ENCODE peak calls at places on chromosome X, in ten cellular contexts. M is astrocyte, H is RWPE1, I is body of pancreas, J is fibroblast of villous mesenchyme, P is brain microvascular endothelial cell, O is ovary, W is heart right ventricle, Z is fibroblast of lung, D is type B pancreatic cell. K is an unnamed sample.

GRCh38 chrX:151694661-151695582 is at the start of gene PRRG3:
- DNase-seq in H (no peak), Z (no peak), I (no peak), P (no peak), O (no peak), M (no peak), W (peak), J (no peak), D (no peak), K (no peak)

GRCh38 chrX:68826113-68826980 is 2.5 kb upstream of the EFNB1 start:
- DNase-seq in Z (no peak), D (peak), W (no peak), I (no peak), P (no peak), M (no peak), O (no peak), J (no peak), H (no peak), K (no peak)

GRCh38 chrX:16797358-16797757 is 11.1 kb downstream of the TXLNG start:
- DNase-seq in P (no peak), W (no peak), H (no peak), O (peak), Z (peak), M (peak), D (no peak), I (no peak), J (no peak), K (no peak)

GRCh38 chrX:140439455-140439854 is 65.4 kb downstream of the SOX3 start:
- DNase-seq in M (peak), H (peak), Z (peak), J (no peak), D (peak), I (peak), P (no peak), O (no peak), W (peak), K (no peak)

GRCh38 chrX:19715711-19716638 is 171.4 kb downstream of the SH3KBP1 start:
- DNase-seq in H (no peak), J (no peak), Z (no peak), W (no peak), O (no peak), P (no peak), D (no peak), M (no peak), I (no peak), K (no peak)

GRCh38 chrX:7390446-7390845 is 242.5 kb upstream of the PUDP start:
- DNase-seq in I (no peak), D (no peak), M (no peak), P (no peak), O (no peak), J (no peak), H (no peak), W (no peak), Z (no peak), K (no peak)

GRCh38 chrX:100609591-100609990 is 24.9 kb downstream of the TNMD start:
- DNase-seq in M (no peak), O (no peak), I (no peak), J (no peak), Z (no peak), P (no peak), W (no peak), D (no peak), H (no peak), K (no peak)

GRCh38 chrX:39469126-39469525 is 628.6 kb downstream of the BCOR start:
- DNase-seq in D (no peak), I (no peak), W (no peak), Z (no peak), J (no peak), P (no peak), H (no peak), M (no peak), O (no peak), K (no peak)

GRCh38 chrX:103779156-103779555 is 2.5 kb downstream of the PLP1 start:
- DNase-seq in O (no peak), H (no peak), P (peak), M (peak), W (no peak), J (no peak), I (no peak), Z (peak), D (no peak), K (no peak)

GRCh38 chrX:45497290-45497689 is 296.6 kb upstream of the DIPK2B start:
- DNase-seq in I (no peak), P (no peak), D (no peak), J (no peak), W (no peak), M (no peak), Z (peak), H (no peak), O (no peak), K (no peak)

GRCh38 chrX:13373807-13374187 is 53.9 kb upstream of the ATXN3L start:
- DNase-seq in J (peak), M (peak), P (peak), W (no peak), D (no peak), I (no peak), H (peak), Z (peak), O (no peak), K (no peak)

GRCh38 chrX:40175416-40176255 is 77.9 kb upstream of the BCOR start:
- DNase-seq in O (peak), Z (peak), H (no peak), J (peak), I (peak), W (peak), M (no peak), P (no peak), D (peak), K (peak)

GRCh38 chrX:16610121-16610565 is 39.8 kb upstream of the S100G start:
- DNase-seq in P (peak), D (no peak), H (peak), W (no peak), O (no peak), M (peak), Z (peak), I (no peak), J (no peak), K (no peak)

GRCh38 chrX:105173071-105173470 is 47.4 kb downstream of the TEX13A start:
- DNase-seq in P (no peak), Z (no peak), H (no peak), J (no peak), I (no peak), W (no peak), O (no peak), D (no peak), M (no peak), K (no peak)

GRCh38 chrX:73577368-73577767 is 14.4 kb downstream of the CHIC1 start:
- DNase-seq in J (peak), P (peak), M (peak), I (no peak), Z (peak), D (no peak), H (peak), O (no peak), W (no peak), K (no peak)

GRCh38 chrX:139642241-139642927 is 65.6 kb downstream of the MCF2 start:
- DNase-seq in J (peak), Z (peak), D (no peak), P (no peak), O (no peak), M (peak), I (no peak), W (no peak), H (no peak), K (no peak)

GRCh38 chrX:150475466-150475865 is 93.0 kb upstream of the MTM1 start:
- DNase-seq in Z (no peak), J (peak), D (no peak), I (no peak), O (no peak), W (no peak), H (no peak), P (no peak), M (no peak), K (no peak)

GRCh38 chrX:112545051-112545450 is 134.7 kb downstream of the LHFPL1 start:
- DNase-seq in D (no peak), M (peak), P (no peak), I (no peak), H (no peak), Z (peak), J (no peak), W (no peak), O (no peak), K (no peak)

GRCh38 chrX:21946925-21947641 is 6.6 kb downstream of the SMS start:
- DNase-seq in O (no peak), Z (peak), D (no peak), W (no peak), P (peak), H (peak), I (no peak), M (peak), J (peak), K (no peak)

GRCh38 chrX:8773117-8773516 is 28.1 kb downstream of the FAM9A start:
- DNase-seq in H (no peak), M (no peak), O (no peak), P (no peak), J (no peak), W (no peak), I (no peak), Z (no peak), D (no peak), K (no peak)

GRCh38 chrX:63746278-63746677 is 38.7 kb downstream of the ARHGEF9 start:
- DNase-seq in D (no peak), O (no peak), I (no peak), Z (no peak), J (no peak), M (no peak), W (no peak), H (no peak), P (peak), K (no peak)

GRCh38 chrX:15749642-15750610 is 11.9 kb downstream of the CA5B start:
- DNase-seq in W (no peak), D (no peak), Z (peak), J (peak), O (no peak), H (no peak), I (no peak), M (no peak), P (no peak), K (peak)

GRCh38 chrX:75522565-75523411 is at the start of gene ZDHHC15:
- DNase-seq in W (peak), O (peak), Z (peak), I (peak), J (no peak), M (peak), P (peak), H (peak), D (peak), K (no peak)

GRCh38 chrX:79287724-79288123 is 79.4 kb downstream of the ITM2A start:
- DNase-seq in Z (no peak), I (no peak), P (no peak), H (no peak), W (no peak), J (no peak), D (no peak), O (no peak), M (no peak), K (no peak)

GRCh38 chrX:8879750-8880149 is 78.6 kb upstream of the FAM9A start:
- DNase-seq in M (no peak), H (peak), O (no peak), W (no peak), D (no peak), P (peak), Z (no peak), J (peak), I (peak), K (peak)

GRCh38 chrX:134679644-134680043 is 21.4 kb upstream of the PLAC1 start:
- DNase-seq in W (no peak), Z (no peak), P (no peak), D (no peak), O (no peak), J (no peak), I (no peak), H (no peak), M (no peak), K (peak)

GRCh38 chrX:14398725-14399124 is 130.6 kb upstream of the GLRA2 start:
- DNase-seq in W (no peak), M (no peak), P (no peak), O (no peak), J (peak), I (no peak), Z (no peak), H (peak), D (no peak), K (no peak)

GRCh38 chrX:75061701-75062100 is 94.4 kb downstream of the ABCB7 start:
- DNase-seq in H (no peak), J (peak), W (no peak), O (no peak), D (no peak), Z (no peak), P (no peak), M (no peak), I (no peak), K (no peak)

GRCh38 chrX:144896323-144896722 is 351.0 kb upstream of the SPANXN1 start:
- DNase-seq in M (no peak), D (no peak), J (peak), I (no peak), P (no peak), H (peak), Z (no peak), O (no peak), W (no peak), K (no peak)

GRCh38 chrX:135340827-135341226 is 31.5 kb downstream of the ETDC start:
- DNase-seq in O (no peak), J (peak), W (no peak), H (no peak), I (no peak), D (no peak), Z (peak), P (no peak), M (peak), K (no peak)

GRCh38 chrX:21975827-21976226 is 35.3 kb downstream of the SMS start:
- DNase-seq in J (peak), Z (peak), M (peak), D (no peak), I (no peak), O (no peak), H (no peak), W (no peak), P (peak), K (no peak)

GRCh38 chrX:16666541-16666940 is 16.6 kb downstream of the S100G start:
- DNase-seq in D (no peak), M (peak), W (no peak), O (no peak), J (peak), P (peak), I (no peak), Z (peak), H (no peak), K (no peak)

GRCh38 chrX:10111364-10112148 is 45.2 kb upstream of the CLCN4 start:
- DNase-seq in J (peak), M (no peak), P (no peak), Z (no peak), W (no peak), H (no peak), I (no peak), D (no peak), O (peak), K (peak)

GRCh38 chrX:51643377-51643776 is 24.7 kb upstream of the CENPVL3 start:
- DNase-seq in I (no peak), O (no peak), W (no peak), Z (no peak), D (no peak), H (no peak), J (no peak), M (no peak), P (no peak), K (no peak)

GRCh38 chrX:51641421-51642021 is 22.8 kb upstream of the CENPVL3 start:
- DNase-seq in Z (peak), W (no peak), M (peak), J (peak), H (peak), P (peak), I (no peak), O (no peak), D (no peak), K (peak)
- TF ChIP-seq CTCF in Z (peak), W (peak), M (peak), J (peak), H (no peak), P (peak), I (peak), O (no peak), D (peak), K (peak)

DNA sequence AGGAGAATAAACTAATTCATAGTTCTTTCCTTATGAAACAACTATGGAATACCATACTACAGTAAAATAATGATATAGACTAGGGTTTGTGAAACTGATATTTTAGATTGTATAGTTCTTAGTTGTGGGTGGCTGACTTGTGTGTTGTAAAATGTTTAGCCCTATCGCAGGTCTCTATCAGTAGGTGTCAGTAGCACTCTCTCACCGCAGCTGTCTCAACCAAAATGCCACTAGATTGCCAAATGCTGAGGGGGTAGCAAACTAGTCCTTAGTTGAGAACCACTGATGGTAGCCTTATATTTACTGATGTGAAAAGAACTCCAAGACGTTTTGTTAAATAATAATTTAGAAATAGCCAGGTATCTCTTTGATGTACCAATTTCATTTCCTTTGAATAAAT is 48.1 kb downstream of the RHOXF2B start:
- DNase-seq in O (no peak), Z (no peak), H (no peak), P (no peak), W (no peak), M (no peak), J (no peak), I (no peak), D (no peak), K (no peak)
- TF ChIP-seq CTCF in O (no peak), Z (no peak), H (no peak), P (no peak), W (no peak), M (no peak), J (no peak), I (no peak), D (no peak), K (no peak)

GRCh38 chrX:119753001-119753400 is 5.4 kb upstream of the SOWAHD start:
- DNase-seq in J (no peak), W (no peak), O (no peak), Z (no peak), I (no peak), H (no peak), D (no peak), P (no peak), M (no peak), K (no peak)

GRCh38 chrX:119756926-119757635 is 1.3 kb upstream of the SOWAHD start:
- DNase-seq in I (no peak), O (no peak), J (no peak), Z (no peak), P (no peak), H (no peak), W (no peak), M (no peak), D (no peak), K (no peak)

GRCh38 chrX:119757646-119757978 is 776 bp upstream of the SOWAHD start:
- DNase-seq in J (no peak), M (no peak), D (no peak), O (no peak), H (no peak), Z (no peak), P (no peak), W (no peak), I (no peak), K (no peak)

GRCh38 chrX:119755981-119756533 is 2.3 kb upstream of the SOWAHD start:
- DNase-seq in D (no peak), O (no peak), M (no peak), I (no peak), H (no peak), J (peak), W (no peak), Z (no peak), P (no peak), K (peak)

DNA sequence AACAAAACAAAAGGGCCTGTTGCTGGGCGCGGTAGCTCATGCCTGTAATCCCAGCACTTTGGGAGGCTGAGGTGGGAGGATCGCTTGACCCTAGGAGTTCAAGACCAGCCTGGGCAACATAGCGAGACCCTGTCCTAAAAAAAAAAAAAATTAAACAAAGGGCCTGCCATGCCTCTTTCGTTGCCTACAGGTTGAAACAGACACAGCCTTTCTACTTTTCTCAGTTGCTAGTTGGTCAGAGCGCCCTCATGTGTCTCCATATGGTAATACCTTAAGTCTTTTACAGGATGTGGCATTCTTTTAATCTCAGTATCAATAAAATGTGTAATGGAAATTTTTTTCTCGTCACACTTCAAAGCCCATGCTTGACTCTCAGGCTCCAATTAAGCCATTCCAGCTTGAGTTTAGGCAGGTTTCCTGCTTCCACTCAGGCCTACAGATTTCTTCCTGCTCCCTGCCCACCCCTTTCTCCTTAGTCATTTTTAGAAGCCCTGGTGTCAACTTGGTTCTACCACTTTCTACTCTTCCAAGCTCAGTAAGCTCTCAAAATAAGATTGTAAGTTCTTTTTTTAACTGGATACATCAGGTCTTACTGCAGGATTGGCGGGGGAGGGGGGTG is 4.6 kb upstream of the SOWAHD start:
- DNase-seq in I (no peak), D (no peak), O (no peak), H (no peak), J (peak), M (no peak), W (no peak), P (peak), Z (no peak), K (no peak)
- TF ChIP-seq CTCF in I (peak), D (peak), O (no peak), H (peak), J (peak), M (peak), W (peak), P (peak), Z (peak), K (peak)

GRCh38 chrX:153794018-153794896 is at the start of the genes IDH3G and SSR4:
- DNase-seq in J (peak), O (peak), W (peak), Z (peak), I (peak), H (peak), P (peak), M (peak), D (peak), K (peak)
- TF ChIP-seq CTCF in J (no peak), O (no peak), W (peak), Z (no peak), I (peak), H (no peak), P (no peak), M (no peak), D (no peak), K (no peak)

DNA sequence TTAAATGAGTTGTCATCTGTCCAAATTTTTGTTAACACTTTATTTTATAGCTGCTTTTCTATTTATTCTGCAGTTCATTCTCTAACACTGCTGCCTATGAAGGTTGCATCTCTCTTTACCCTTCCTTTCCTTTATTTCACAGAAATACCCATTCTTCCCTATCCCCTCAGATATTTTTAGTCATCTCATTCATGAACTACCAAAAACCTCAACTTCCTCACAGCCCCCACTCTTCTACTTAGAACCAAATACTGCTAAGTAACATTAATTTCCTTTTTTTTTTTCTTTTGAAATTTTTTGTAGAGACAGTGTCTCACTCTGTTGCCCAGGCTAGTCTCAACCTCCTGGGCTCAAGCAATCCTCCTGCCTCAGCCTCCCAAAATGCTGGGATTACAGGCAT is 10.0 kb downstream of the SNX12 start:
- DNase-seq in P (no peak), J (no peak), H (no peak), D (no peak), M (no peak), Z (no peak), W (no peak), I (no peak), O (no peak), K (no peak)
- TF ChIP-seq CTCF in P (no peak), J (no peak), H (no peak), D (no peak), M (no peak), Z (no peak), W (no peak), I (no peak), O (no peak), K (no peak)

GRCh38 chrX:65635824-65636223 is 31.6 kb upstream of the MSN start:
- DNase-seq in W (no peak), M (no peak), Z (no peak), I (no peak), O (no peak), H (no peak), D (no peak), P (no peak), J (no peak), K (no peak)
- TF ChIP-seq CTCF in W (peak), M (no peak), Z (no peak), I (no peak), O (no peak), H (no peak), D (no peak), P (no peak), J (no peak), K (no peak)

GRCh38 chrX:122771933-122772332 is 412.1 kb upstream of the GRIA3 start:
- DNase-seq in D (no peak), P (no peak), J (no peak), I (no peak), H (no peak), O (no peak), W (no peak), M (no peak), Z (no peak), K (no peak)

GRCh38 chrX:122777766-122778165 is 406.3 kb upstream of the GRIA3 start:
- DNase-seq in O (no peak), I (no peak), W (no peak), H (no peak), P (no peak), Z (no peak), M (no peak), J (no peak), D (no peak), K (no peak)
- TF ChIP-seq CTCF in O (no peak), I (no peak), W (no peak), H (no peak), P (no peak), Z (no peak), M (no peak), J (peak), D (no peak), K (no peak)

K was measured in GM10248.